ENCODE peak calls at places on chromosomes 2 and 18, in six cellular contexts. E, L, N, D, V and Z are unnamed samples.

GRCh38 chr2:98685930-98686887 is 44.7 kb downstream of the MGAT4A start:
- DNase-seq in E (no peak), L (no peak), N (no peak), D (no peak), V (no peak), Z (no peak)

GRCh38 chr2:231605607-231606091 is 13.0 kb downstream of the TEX44 start:
- DNase-seq in E (no peak), L (no peak), N (no peak), D (no peak), V (no peak), Z (no peak)

GRCh38 chr2:16287831-16288230 is 347.5 kb downstream of the MYCN start:
- DNase-seq in E (no peak), L (no peak), N (no peak), D (no peak), V (no peak), Z (no peak)

GRCh38 chr2:233098615-233099014 is 38.5 kb downstream of the INPP5D start:
- DNase-seq in E (no peak), L (no peak), N (no peak), D (no peak), V (peak; percentile 73), Z (no peak)

GRCh38 chr2:191714925-191715324 is 37.0 kb downstream of the NABP1 start:
- DNase-seq in E (no peak), L (no peak), N (no peak), D (no peak), V (no peak), Z (no peak)

GRCh38 chr2:98634406-98635092 is 26.2 kb downstream of the UNC50 start:
- DNase-seq in E (no peak), L (no peak), N (no peak), D (peak; percentile 64), V (no peak), Z (peak; percentile 45)

GRCh38 chr18:23683155-23683554 is 6.1 kb upstream of the LAMA3 start:
- DNase-seq in E (no peak), L (no peak), N (no peak), D (no peak), V (no peak), Z (no peak)

GRCh38 chr18:48975817-48976649 is 25.3 kb upstream of the SMAD7 start:
- DNase-seq in E (peak; percentile 48), L (no peak), N (peak; percentile 58), D (no peak), V (peak; percentile 91), Z (peak; percentile 70)

GRCh38 chr2:238561230-238561629 is 134.5 kb downstream of the ASB1 start:
- DNase-seq in E (no peak), L (no peak), N (no peak), D (no peak), V (no peak), Z (no peak)

GRCh38 chr2:147851244-147851930 is 6.6 kb downstream of the ACVR2A start:
- DNase-seq in E (no peak), L (no peak), N (no peak), D (no peak), V (no peak), Z (no peak)

GRCh38 chr2:42754021-42754775 is 9.7 kb downstream of the OXER1 start:
- DNase-seq in E (peak; percentile 55), L (no peak), N (peak; percentile 25), D (no peak), V (no peak), Z (peak; percentile 43)

GRCh38 chr2:237190958-237191692 is 105.4 kb downstream of the COPS8 start:
- DNase-seq in E (no peak), L (no peak), N (no peak), D (no peak), V (no peak), Z (no peak)

GRCh38 chr2:25250331-25251031 is 82.1 kb upstream of the POMC start:
- DNase-seq in E (peak; percentile 27), L (no peak), N (no peak), D (no peak), V (no peak), Z (no peak)

GRCh38 chr2:137333386-137333972 is 568.1 kb downstream of the THSD7B start:
- DNase-seq in E (no peak), L (no peak), N (no peak), D (peak; percentile 27), V (no peak), Z (no peak)

GRCh38 chr18:63099848-63100625 is 219.5 kb downstream of the BCL2 start:
- DNase-seq in E (no peak), L (no peak), N (no peak), D (peak; percentile 96), V (no peak), Z (peak; percentile 99)

GRCh38 chr18:70456376-70456775 is 167.5 kb downstream of the SOCS6 start:
- DNase-seq in E (no peak), L (no peak), N (no peak), D (no peak), V (no peak), Z (no peak)

GRCh38 chr18:60755134-60755533 is 382.6 kb upstream of the MC4R start:
- DNase-seq in E (no peak), L (peak; percentile 5), N (no peak), D (no peak), V (no peak), Z (no peak)

GRCh38 chr2:199470361-199470671 is 12.6 kb upstream of the SATB2 start:
- DNase-seq in E (no peak), L (no peak), N (no peak), D (no peak), V (no peak), Z (no peak)

GRCh38 chr2:105409717-105410116 is 10.9 kb upstream of the FHL2 start:
- DNase-seq in E (no peak), L (no peak), N (no peak), D (no peak), V (peak; percentile 93), Z (no peak)

GRCh38 chr18:79348066-79348465 is 47.7 kb upstream of the NFATC1 start:
- DNase-seq in E (no peak), L (no peak), N (no peak), D (no peak), V (no peak), Z (no peak)